ENCODE peak calls at places on chromosomes 13 and 19, in eight cellular contexts. T, I, G, V, O, C, H and F are unnamed samples.

GRCh38 chr13:19587635-19588300 is 26.4 kb upstream of the TPTE2 start:
- DNase-seq in I (peak), C (peak), V (no peak), O (no peak), H (no peak), G (no peak), T (no peak), F (no peak)

GRCh38 chr19:30214651-30215051 is 157.5 kb upstream of the ZNF536 start:
- DNase-seq in T (no peak), G (no peak), H (no peak), I (no peak), C (no peak), O (no peak), V (no peak), F (no peak)

GRCh38 chr19:16527971-16528521 is 14.2 kb downstream of the CHERP start:
- DNase-seq in O (peak), G (no peak), V (no peak), H (peak), T (no peak), I (peak), C (no peak), F (no peak)

GRCh38 chr13:94020833-94021232 is 458.6 kb downstream of the DCT start:
- DNase-seq in H (no peak), C (peak), O (no peak), G (no peak), T (no peak), V (no peak), I (peak), F (no peak)

GRCh38 chr13:50587839-50588373 is 255.6 kb downstream of the DLEU7 start:
- DNase-seq in G (no peak), I (no peak), H (no peak), C (no peak), O (no peak), T (no peak), V (no peak), F (no peak)

GRCh38 chr13:45879666-45880065 is 28.1 kb upstream of the SIAH3 start:
- DNase-seq in O (peak), C (peak), V (no peak), I (peak), H (peak), T (no peak), G (no peak), F (no peak)

GRCh38 chr19:17647071-17648020 is 40.8 kb downstream of the UNC13A start:
- DNase-seq in H (no peak), G (no peak), V (no peak), O (no peak), T (no peak), I (no peak), C (no peak), F (no peak)

GRCh38 chr19:2865334-2866221 is 1.6 kb upstream of the ZNF556 start:
- DNase-seq in C (no peak), T (no peak), H (no peak), O (no peak), I (no peak), G (no peak), V (no peak), F (no peak)

GRCh38 chr13:95117092-95117491 is 184.2 kb downstream of the ABCC4 start:
- DNase-seq in V (no peak), G (no peak), T (no peak), O (no peak), H (no peak), I (no peak), C (peak), F (no peak)

GRCh38 chr13:47628666-47629065 is 372.4 kb downstream of the SUCLA2 start:
- DNase-seq in H (no peak), T (no peak), I (peak), C (peak), V (no peak), O (no peak), G (no peak), F (no peak)

GRCh38 chr13:24273926-24274325 is 35.5 kb upstream of the C1QTNF9 start:
- DNase-seq in I (no peak), G (no peak), O (no peak), C (no peak), V (no peak), T (no peak), H (no peak), F (no peak)

GRCh38 chr13:24161010-24161775 is 673 bp downstream of the SPATA13 start:
- DNase-seq in C (peak), I (no peak), T (no peak), G (no peak), V (no peak), O (peak), H (peak), F (no peak)

GRCh38 chr13:108426893-108427292 is 157.4 kb downstream of the TNFSF13B start:
- DNase-seq in T (no peak), C (no peak), I (peak), H (no peak), G (no peak), O (no peak), V (no peak), F (no peak)
- TF ChIP-seq CTCF in T (no peak), C (no peak), I (no peak), H (no peak), G (no peak), O (no peak), V (no peak), F (no peak)

GRCh38 chr19:11288349-11288748 is 7.6 kb upstream of the TSPAN16 start:
- DNase-seq in H (no peak), T (no peak), O (no peak), C (peak), V (no peak), I (peak), G (no peak), F (no peak)
- TF ChIP-seq CTCF in H (peak), T (peak), O (peak), C (peak), V (peak), I (peak), G (peak), F (peak)

GRCh38 chr19:50371914-50372475 is 4.3 kb upstream of the NR1H2 start:
- DNase-seq in G (no peak), C (no peak), O (no peak), V (no peak), I (peak), T (no peak), H (no peak), F (no peak)

GRCh38 chr19:50365434-50366306 is at the start of gene NAPSA:
- DNase-seq in V (no peak), H (no peak), C (no peak), I (no peak), T (no peak), O (no peak), G (no peak), F (no peak)

DNA sequence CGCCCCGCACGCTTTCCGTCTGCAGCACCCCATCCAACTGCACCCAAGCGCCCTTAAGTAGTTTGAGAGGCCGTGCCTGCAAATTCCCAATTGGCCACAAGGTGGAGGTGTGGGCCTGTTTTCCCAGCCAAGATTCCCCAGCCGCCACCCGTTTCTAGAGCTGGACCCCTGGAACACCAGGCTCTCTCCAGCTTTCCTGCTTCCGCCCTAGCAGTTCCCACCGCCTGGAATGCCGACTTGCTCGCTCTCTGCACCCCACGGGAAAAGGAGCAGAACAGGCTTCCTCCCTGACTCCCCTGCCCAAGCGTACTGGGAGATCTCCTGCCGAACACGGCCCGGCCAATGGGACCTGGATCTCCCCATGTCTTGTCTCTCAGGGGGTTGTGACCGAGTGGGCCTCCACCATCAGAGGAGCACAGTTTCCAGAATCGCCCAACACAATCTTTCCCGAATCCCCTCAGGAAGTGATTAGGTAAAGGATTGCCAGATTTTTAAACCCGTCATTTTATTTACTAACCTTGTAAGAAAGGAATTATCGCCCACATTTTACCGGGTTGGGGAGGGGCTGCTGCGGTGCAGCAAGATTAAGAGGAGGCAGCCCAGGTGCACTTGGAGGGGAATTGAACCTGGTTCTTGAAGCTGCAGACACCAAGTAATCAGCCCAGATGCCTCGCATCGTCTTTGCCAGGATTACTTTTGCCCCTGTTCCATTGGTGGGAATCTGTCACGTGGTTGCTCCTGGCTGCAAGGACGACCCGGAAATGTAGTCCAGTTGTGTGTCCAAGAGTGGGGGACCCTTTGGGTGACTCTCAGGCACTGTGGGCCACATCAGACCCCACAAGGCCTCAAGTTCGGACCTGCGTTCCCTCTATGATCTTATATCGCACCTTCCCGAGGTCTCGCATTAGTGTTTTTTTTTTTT is 3.5 kb upstream of the NAPSA start:
- DNase-seq in G (peak), O (peak), C (peak), T (peak), I (peak), H (peak), V (peak), F (peak)
- TF ChIP-seq CTCF in G (peak), O (peak), C (peak), T (peak), I (peak), H (peak), V (peak), F (peak)

DNA sequence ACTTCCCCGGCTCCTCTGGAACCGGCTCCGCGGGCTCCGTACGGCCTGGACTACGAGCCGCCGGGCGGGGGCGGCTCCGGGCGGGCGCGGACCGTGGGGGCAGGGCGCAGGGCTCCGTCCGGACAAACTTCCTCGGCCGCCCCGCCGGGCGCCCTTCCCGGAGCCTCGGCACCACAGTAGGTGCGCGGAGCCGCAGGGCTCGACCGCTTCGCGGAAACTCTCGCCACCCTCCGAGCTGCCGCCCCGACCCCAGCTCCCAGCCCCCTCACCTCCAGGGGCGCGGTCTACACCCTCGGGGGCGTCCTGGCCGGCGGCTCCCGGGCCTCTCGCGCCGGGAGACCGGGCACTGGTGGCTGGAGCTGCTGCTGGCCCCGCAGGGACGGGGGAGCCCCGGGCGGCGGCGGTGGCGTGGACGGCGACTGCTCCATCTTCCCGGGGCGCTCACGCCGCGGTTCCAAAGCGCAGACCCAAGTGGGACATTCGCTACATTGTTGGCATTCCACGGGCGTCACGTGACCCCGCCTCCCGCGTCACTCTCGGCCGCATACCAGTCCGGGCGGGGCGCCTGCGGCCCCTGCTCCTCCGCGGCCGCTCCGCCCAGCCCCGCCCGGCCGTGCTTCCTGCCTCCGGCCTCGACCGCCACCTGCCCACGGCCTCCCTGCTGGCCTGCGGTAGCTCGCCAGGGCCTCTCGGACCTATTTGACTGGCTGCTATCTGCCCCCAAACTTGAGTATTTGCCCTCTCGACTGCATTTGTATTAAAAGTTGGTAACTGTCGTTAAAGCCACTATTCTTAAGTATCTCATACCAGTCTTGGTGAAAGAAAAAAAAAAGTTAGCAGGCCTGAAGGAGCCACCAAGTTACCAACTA is at the start of gene LATS2:
- DNase-seq in V (peak), T (peak), H (peak), C (peak), G (peak), O (peak), I (peak), F (peak)
- TF ChIP-seq CTCF in V (peak), T (no peak), H (no peak), C (no peak), G (peak), O (peak), I (no peak), F (no peak)

DNA sequence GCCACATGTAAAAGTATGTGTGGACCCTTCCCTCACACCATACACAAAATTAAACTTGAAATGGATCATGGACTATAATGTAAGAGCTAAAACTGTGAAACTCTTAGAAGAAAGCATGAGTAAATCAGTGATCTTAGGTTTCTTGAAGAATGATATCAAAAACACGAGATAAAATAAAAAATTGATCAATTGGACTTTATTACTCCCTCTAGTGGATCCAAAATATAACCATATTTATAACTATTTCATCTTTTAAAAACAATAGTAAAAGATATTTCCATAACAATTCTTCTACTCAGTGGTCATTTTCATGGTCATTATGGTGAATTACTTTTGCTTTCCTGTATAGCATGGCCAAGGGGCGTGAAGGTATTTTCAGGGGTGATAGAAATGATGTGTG is 174.6 kb upstream of the LSM14A start:
- DNase-seq in T (no peak), H (no peak), I (peak), O (no peak), C (no peak), V (no peak), G (no peak), F (no peak)
- TF ChIP-seq CTCF in T (no peak), H (no peak), I (no peak), O (no peak), C (no peak), V (no peak), G (peak), F (no peak)

DNA sequence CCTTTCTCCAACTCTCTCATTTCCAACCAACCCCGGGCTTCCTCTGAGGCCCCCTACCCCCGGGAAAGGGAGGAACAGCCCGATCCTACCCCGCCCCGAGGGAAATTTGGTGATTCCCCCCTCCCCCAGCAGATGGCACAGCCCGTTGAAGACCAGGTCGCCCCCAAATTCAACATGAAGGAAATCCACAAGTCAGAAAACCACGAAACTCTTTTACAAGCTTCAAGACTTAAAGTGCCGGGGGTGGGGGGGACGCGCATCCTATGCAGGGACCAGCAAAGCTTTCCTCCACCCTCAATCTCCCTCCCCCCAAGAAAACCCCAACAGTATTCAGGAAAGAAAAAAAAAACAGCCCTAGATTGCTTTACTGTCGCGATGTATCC is 1.8 kb downstream of the TCF3 start:
- DNase-seq in V (no peak), O (no peak), T (no peak), G (no peak), H (no peak), I (peak), C (no peak), F (no peak)
- TF ChIP-seq CTCF in V (peak), O (no peak), T (no peak), G (no peak), H (no peak), I (peak), C (no peak), F (no peak)